ENCODE peak calls at places on chromosomes 12 and 14, in six cellular contexts. X, D, Z, I, Y and J are unnamed samples.

GRCh38 chr14:54108481-54109471 is 152.2 kb upstream of the BMP4 start:
- DNase-seq in X (peak), D (no peak), Z (no peak), I (no peak), Y (no peak), J (no peak)

GRCh38 chr12:64273527-64274403 is 51.7 kb upstream of the KICS2 start:
- DNase-seq in X (no peak), D (no peak), Z (peak), I (no peak), Y (no peak), J (peak)

GRCh38 chr12:65894127-65894526 is 69.8 kb downstream of the HMGA2 start:
- DNase-seq in X (no peak), D (no peak), Z (no peak), I (no peak), Y (no peak), J (no peak)

GRCh38 chr12:103241184-103241583 is 254.6 kb downstream of the C12orf42 start:
- DNase-seq in X (no peak), D (no peak), Z (no peak), I (no peak), Y (no peak), J (peak)

GRCh38 chr12:103785243-103786031 is 55.6 kb downstream of the NT5DC3 start:
- DNase-seq in X (no peak), D (no peak), Z (no peak), I (no peak), Y (no peak), J (no peak)

GRCh38 chr12:92078167-92079053 is 67.2 kb downstream of the BTG1 start:
- DNase-seq in X (peak), D (no peak), Z (no peak), I (no peak), Y (no peak), J (no peak)

GRCh38 chr14:89849931-89850330 is 104.6 kb downstream of the EFCAB11 start:
- DNase-seq in X (no peak), D (no peak), Z (no peak), I (no peak), Y (no peak), J (no peak)

GRCh38 chr12:121697093-121697698 is 15.4 kb upstream of the TMEM120B start:
- DNase-seq in X (peak), D (no peak), Z (no peak), I (no peak), Y (no peak), J (no peak)

GRCh38 chr12:82896979-82897378 is 210.3 kb downstream of the TMTC2 start:
- DNase-seq in X (peak), D (no peak), Z (no peak), I (no peak), Y (no peak), J (peak)

GRCh38 chr12:51262758-51263177 is 7.4 kb downstream of the SMAGP start:
- DNase-seq in X (no peak), D (peak), Z (no peak), I (no peak), Y (no peak), J (no peak)

GRCh38 chr12:7750350-7750749 is 3.2 kb upstream of the CLEC4C start:
- DNase-seq in X (no peak), D (no peak), Z (no peak), I (no peak), Y (no peak), J (no peak)

GRCh38 chr12:1500095-1500801 is 94.1 kb downstream of the FBXL14 start:
- DNase-seq in X (no peak), D (no peak), Z (no peak), I (peak), Y (no peak), J (no peak)

GRCh38 chr14:104450811-104451401 is 128.7 kb upstream of the C14orf180 start:
- DNase-seq in X (no peak), D (no peak), Z (no peak), I (no peak), Y (no peak), J (no peak)

GRCh38 chr14:68970096-68970612 is 8.9 kb downstream of the ACTN1 start:
- DNase-seq in X (no peak), D (no peak), Z (no peak), I (no peak), Y (no peak), J (no peak)

GRCh38 chr12:102406033-102406584 is 74.3 kb downstream of the IGF1 start:
- DNase-seq in X (peak), D (no peak), Z (peak), I (no peak), Y (no peak), J (peak)

GRCh38 chr14:88168498-88169165 is 154.4 kb downstream of the KCNK10 start:
- DNase-seq in X (no peak), D (no peak), Z (no peak), I (no peak), Y (no peak), J (no peak)

GRCh38 chr14:91985521-91986255 is 38.2 kb upstream of the FBLN5 start:
- DNase-seq in X (no peak), D (no peak), Z (no peak), I (no peak), Y (no peak), J (no peak)

GRCh38 chr12:91620949-91621348 is 438.3 kb upstream of the DCN start:
- DNase-seq in X (no peak), D (no peak), Z (no peak), I (no peak), Y (no peak), J (no peak)

GRCh38 chr12:71599213-71599612 is 64.4 kb downstream of the ZFC3H1 start:
- DNase-seq in X (no peak), D (no peak), Z (no peak), I (no peak), Y (no peak), J (no peak)

GRCh38 chr12:64895541-64895940 is 71.1 kb downstream of the TBC1D30 start:
- DNase-seq in X (no peak), D (no peak), Z (no peak), I (no peak), Y (no peak), J (no peak)

GRCh38 chr14:65357091-65357490 is 55.4 kb upstream of the FUT8 start:
- DNase-seq in X (no peak), D (no peak), Z (no peak), I (no peak), Y (no peak), J (no peak)

GRCh38 chr14:104595116-104595675 is 9.4 kb downstream of the TMEM179 start:
- DNase-seq in X (no peak), D (no peak), Z (no peak), I (peak), Y (no peak), J (no peak)

GRCh38 chr12:66799548-66799947 is 120.7 kb upstream of the GRIP1 start:
- DNase-seq in X (no peak), D (no peak), Z (no peak), I (no peak), Y (no peak), J (no peak)

GRCh38 chr14:88993946-88994345 is 169.5 kb downstream of the TTC8 start:
- DNase-seq in X (peak), D (no peak), Z (no peak), I (no peak), Y (no peak), J (no peak)

GRCh38 chr12:107467716-107468115 is 217.9 kb upstream of the PWP1 start:
- DNase-seq in X (no peak), D (no peak), Z (no peak), I (no peak), Y (no peak), J (no peak)

GRCh38 chr12:1517007-1517406 is 77.4 kb downstream of the FBXL14 start:
- DNase-seq in X (no peak), D (no peak), Z (no peak), I (no peak), Y (no peak), J (no peak)

GRCh38 chr12:70535896-70536374 is 101.3 kb downstream of the PTPRB start:
- DNase-seq in X (no peak), D (no peak), Z (no peak), I (no peak), Y (no peak), J (no peak)

GRCh38 chr14:104139460-104140212 is 1.2 kb downstream of the KIF26A start:
- DNase-seq in X (no peak), D (peak), Z (no peak), I (peak), Y (peak), J (no peak)

GRCh38 chr12:52197371-52198231 is 5.8 kb upstream of the KRT80 start:
- DNase-seq in X (no peak), D (no peak), Z (no peak), I (no peak), Y (no peak), J (no peak)

GRCh38 chr12:49020441-49020840 is 1.9 kb upstream of the PRKAG1 start:
- DNase-seq in X (no peak), D (no peak), Z (no peak), I (peak), Y (no peak), J (no peak)

GRCh38 chr12:93089805-93090569 is 160.9 kb upstream of the EEA1 start:
- DNase-seq in X (peak), D (no peak), Z (peak), I (no peak), Y (no peak), J (no peak)

GRCh38 chr12:67911293-67911637 is 78.0 kb upstream of the IFNG-AS1 start:
- DNase-seq in X (no peak), D (no peak), Z (no peak), I (no peak), Y (no peak), J (no peak)

DNA sequence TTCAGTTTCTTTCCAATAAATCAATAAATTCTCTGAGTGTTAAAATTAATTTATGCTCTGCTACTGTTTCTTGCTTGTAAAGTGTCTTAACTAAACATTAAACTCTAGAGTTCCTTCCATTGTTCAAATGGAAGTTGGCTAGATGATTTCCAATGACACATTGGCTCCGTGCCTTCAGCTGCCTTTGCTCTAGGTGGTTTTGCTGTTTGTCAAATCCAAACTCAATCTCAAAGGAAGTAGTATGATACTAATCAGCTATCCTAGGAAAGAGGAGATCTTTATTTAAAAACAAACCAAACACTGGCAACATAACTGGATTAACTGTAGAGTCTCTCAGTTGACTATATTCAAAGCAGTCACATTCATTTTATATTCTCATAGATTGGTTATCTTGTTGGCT is 356.4 kb downstream of the FOXG1 start:
- DNase-seq in X (no peak), D (no peak), Z (no peak), I (no peak), Y (no peak), J (peak)
- TF ChIP-seq CTCF in X (no peak), D (no peak), Z (no peak), I (no peak), Y (no peak), J (no peak)

GRCh38 chr12:124656214-124656516 is 88.8 kb upstream of the NCOR2 start:
- DNase-seq in X (no peak), D (no peak), Z (no peak), I (no peak), Y (no peak), J (no peak)
- TF ChIP-seq CTCF in X (no peak), D (no peak), Z (no peak), I (no peak), Y (no peak), J (no peak)

GRCh38 chr12:128543493-128543892 is 276.5 kb downstream of the TMEM132C start:
- DNase-seq in X (no peak), D (no peak), Z (no peak), I (no peak), Y (no peak), J (no peak)
- TF ChIP-seq CTCF in X (no peak), D (no peak), Z (no peak), I (no peak), Y (no peak), J (no peak)

GRCh38 chr12:29030006-29030405 is 119.1 kb upstream of the FAR2 start:
- DNase-seq in X (no peak), D (no peak), Z (no peak), I (no peak), Y (no peak), J (no peak)

GRCh38 chr12:29026419-29026818 is 122.7 kb upstream of the FAR2 start:
- DNase-seq in X (no peak), D (no peak), Z (no peak), I (no peak), Y (no peak), J (no peak)

GRCh38 chr12:29023436-29024076 is 125.5 kb upstream of the FAR2 start:
- DNase-seq in X (no peak), D (no peak), Z (no peak), I (no peak), Y (no peak), J (no peak)

GRCh38 chr12:29025936-29026335 is 123.1 kb upstream of the FAR2 start:
- DNase-seq in X (no peak), D (no peak), Z (no peak), I (no peak), Y (no peak), J (no peak)

GRCh38 chr12:29024117-29024516 is 125.0 kb upstream of the FAR2 start:
- DNase-seq in X (peak), D (no peak), Z (no peak), I (no peak), Y (no peak), J (no peak)
- TF ChIP-seq CTCF in X (no peak), D (no peak), Z (peak), I (no peak), Y (peak), J (peak)

DNA sequence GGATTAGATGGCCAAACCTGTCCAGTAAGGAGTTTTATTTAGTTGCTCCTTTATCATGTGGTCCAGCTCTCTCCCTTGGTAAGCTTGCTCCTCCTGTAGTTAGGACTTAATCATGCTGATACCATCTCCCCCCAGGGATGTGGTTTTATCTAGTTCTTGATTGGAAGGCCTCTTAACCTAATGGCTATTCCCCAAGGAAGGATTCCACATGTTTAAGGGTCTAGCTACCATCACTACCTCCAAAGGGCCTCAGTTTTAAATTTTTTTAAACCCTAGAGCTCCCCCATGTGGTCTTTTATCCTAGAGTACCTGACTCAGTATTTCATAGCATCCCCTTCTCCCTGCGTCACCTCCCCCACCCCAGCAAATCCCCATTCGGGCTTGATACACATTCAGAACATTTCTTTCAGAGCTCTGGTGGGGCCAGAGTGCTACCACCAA is 22.5 kb downstream of the MAP3K12 start:
- DNase-seq in X (no peak), D (no peak), Z (no peak), I (no peak), Y (no peak), J (no peak)
- TF ChIP-seq CTCF in X (peak), D (no peak), Z (peak), I (peak), Y (no peak), J (peak)

DNA sequence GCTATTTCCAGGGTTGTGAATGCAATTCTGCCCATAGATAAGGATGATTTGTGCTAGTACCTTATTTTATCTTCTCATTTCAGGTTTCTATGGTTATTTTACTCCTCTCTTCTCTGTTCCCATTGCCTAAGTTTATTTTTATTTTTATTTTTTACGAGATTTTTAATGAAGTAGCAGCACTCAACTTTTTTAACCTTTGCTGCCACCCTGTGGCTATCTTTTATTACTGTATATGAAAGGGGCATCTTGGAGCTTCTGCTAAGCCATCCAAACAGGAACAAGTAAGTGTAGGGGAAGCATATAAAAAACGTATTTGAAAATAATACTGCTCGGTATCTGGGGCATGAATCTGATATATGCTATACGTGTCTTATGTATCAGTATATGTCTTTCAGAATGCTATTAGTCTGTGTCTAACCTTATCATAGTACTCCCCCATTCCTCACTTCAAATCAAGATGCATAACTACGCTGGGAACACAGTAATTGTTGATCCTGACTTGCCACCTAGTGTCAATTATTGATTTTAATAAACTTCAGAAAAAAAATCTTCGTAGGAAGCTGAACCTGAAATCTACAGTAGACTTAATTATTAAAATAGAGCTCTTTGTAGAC is 60.3 kb downstream of the KLRG1 start:
- DNase-seq in X (peak), D (no peak), Z (no peak), I (no peak), Y (no peak), J (peak)
- TF ChIP-seq CTCF in X (peak), D (peak), Z (peak), I (peak), Y (peak), J (peak)